ENCODE peak calls at places on chromosomes 4 and X, in seven cellular contexts. L is upper lobe of left lung, U is AG10803, D is WTC11, I is mammary epithelial cell, A is CD14-positive monocyte, J is uterus. G is an unnamed sample.

GRCh38 chr4:184885602-184886001 is 59.8 kb upstream of the ACSL1 start:
- DNase-seq in U (no peak), D (no peak), J (no peak), L (no peak), A (no peak), I (no peak), G (no peak)

GRCh38 chr4:22458112-22458511 is 57.8 kb downstream of the ADGRA3 start:
- DNase-seq in J (no peak), L (no peak), I (peak), A (no peak), U (no peak), D (no peak), G (no peak)

GRCh38 chrX:42680651-42681050 is 97.3 kb downstream of the PPP1R2C start:
- DNase-seq in A (no peak), L (no peak), D (no peak), U (peak), I (no peak), J (no peak), G (no peak)

GRCh38 chrX:48522291-48522690 is 683 bp downstream of the EBP start:
- DNase-seq in J (no peak), D (no peak), U (no peak), I (no peak), A (no peak), L (no peak), G (no peak)

GRCh38 chrX:136067946-136068345 is 79.4 kb upstream of the FHL1 start:
- DNase-seq in A (no peak), U (no peak), D (no peak), I (no peak), L (no peak), J (peak), G (no peak)

GRCh38 chr4:101419324-101420135 is 72.2 kb upstream of the PPP3CA start:
- DNase-seq in J (no peak), I (no peak), D (no peak), U (peak), L (no peak), A (no peak), G (no peak)

GRCh38 chr4:106095408-106095807 is 200.1 kb downstream of the NPNT start:
- DNase-seq in L (no peak), I (no peak), U (peak), J (no peak), D (no peak), A (no peak), G (no peak)

GRCh38 chrX:49250066-49250465 is 14.4 kb downstream of the FOXP3 start:
- DNase-seq in D (no peak), U (no peak), L (no peak), A (no peak), J (no peak), I (no peak), G (no peak)

DNA sequence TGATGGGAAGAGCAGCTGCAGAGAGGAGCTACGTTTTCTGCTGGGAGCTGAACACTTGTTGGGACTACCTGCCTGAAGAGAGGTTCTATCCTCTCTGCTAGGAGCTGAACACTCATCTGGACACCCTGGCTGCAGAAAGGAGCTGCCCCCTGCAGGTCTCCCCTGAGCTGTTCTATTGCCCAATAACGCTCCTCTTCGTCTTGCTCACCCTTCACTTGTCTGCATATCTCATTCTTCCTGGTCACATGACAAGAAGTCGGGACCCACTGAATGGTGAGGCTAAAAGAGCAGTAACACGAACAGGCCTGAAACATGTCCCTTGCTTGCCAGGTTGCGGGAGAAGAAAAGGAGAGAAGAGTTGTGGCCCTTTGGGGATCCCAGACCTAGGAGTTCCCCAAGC is 27.8 kb downstream of the NAA11 start:
- DNase-seq in A (no peak), U (no peak), I (no peak), D (no peak), J (no peak), L (no peak), G (no peak)
- TF ChIP-seq CTCF in A (no peak), U (no peak), I (no peak), D (no peak), J (no peak), L (no peak), G (no peak)

DNA sequence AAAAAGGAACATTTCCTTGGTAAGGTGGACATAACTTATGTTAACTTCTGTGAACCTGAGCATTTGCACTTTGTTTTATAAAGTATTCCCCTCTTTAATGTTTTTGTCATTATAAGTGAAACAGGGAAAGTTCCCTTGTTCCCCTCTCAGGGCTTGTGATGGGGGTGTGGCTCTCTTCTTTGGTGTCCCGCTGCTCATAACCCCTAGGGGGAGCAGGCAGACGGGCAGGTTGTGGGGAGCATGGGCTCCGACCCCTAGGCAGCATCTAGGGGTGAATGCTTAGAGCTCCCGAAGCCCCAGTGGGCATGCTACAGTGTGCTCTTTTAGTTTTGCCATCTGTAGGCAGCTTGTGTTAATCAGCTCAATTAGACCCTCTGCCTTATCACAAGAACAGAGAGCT is 200.4 kb downstream of the DACH2 start:
- DNase-seq in I (no peak), U (no peak), L (no peak), J (no peak), A (no peak), D (peak), G (no peak)
- TF ChIP-seq CTCF in I (no peak), U (no peak), L (no peak), J (no peak), A (no peak), D (peak), G (no peak)

GRCh38 chrX:14630724-14631123 is 101.4 kb downstream of the GLRA2 start:
- DNase-seq in L (no peak), U (peak), D (peak), J (no peak), A (no peak), I (no peak), G (no peak)
- TF ChIP-seq CTCF in L (no peak), U (peak), D (no peak), J (no peak), A (no peak), I (peak), G (no peak)

DNA sequence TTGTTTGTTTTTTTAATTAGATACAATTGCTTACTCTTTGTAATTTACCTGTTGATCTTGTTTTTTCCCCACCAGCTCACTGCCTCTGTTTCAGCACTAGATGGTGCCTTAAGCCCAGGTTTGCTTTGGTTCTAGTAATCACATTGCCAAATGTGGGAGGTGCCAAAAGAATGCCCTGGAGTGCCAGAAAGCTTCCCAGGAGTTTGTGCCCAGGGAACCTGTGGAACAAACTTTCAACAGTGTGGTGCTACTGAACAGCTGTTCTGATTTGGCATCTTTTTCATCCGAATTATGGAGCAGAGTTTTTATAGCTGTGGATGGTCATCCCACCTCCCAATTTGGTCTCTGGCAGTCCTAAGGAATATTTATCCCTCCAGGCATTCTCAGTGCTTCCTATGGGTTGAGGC is 1000.7 kb downstream of the STIM2 start:
- DNase-seq in L (peak), A (no peak), J (no peak), U (peak), D (peak), I (peak), G (no peak)
- TF ChIP-seq CTCF in L (peak), A (no peak), J (no peak), U (peak), D (peak), I (peak), G (no peak)

DNA sequence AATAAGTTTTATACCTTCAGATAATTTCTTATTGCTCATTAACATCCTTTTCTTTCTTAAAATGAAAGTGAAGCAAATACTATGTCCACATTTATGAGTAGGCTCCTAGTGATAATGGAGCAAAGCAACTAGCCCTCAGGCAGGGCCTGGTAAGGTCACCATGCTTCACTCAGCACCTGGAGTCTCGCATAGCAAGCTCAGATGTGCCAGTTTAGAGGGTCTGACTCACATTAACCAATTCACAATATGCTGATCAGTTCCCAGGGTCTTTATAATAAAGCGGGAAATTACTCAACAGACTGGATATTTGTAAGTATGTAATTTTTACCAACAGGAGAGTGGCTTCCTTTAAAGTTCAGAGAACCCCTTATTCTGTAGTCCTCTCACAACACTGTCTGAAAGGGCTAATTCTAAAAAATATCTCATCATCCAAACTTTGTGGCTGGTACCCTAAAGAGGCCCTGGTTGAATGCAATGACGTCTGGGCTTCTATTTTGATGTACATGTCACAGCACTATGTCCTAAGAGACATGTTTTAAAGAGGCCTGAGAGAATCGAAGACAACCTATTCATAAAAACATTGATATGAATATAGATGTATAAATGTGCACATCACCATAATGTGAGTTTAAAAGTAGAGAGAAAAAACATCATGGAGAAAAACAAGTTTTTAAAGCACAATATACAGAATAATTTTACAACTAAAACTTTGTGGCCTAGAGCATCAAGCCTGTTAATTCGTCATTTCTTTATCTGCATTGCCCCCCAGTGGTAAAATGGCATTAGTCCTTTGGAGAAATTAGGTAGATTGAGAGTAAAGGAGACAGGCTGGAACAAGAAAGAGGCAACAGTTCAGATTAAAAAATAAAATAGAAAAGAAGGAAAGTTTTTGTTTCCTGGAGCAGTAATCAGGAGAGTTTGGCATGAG is 44.3 kb downstream of the IL21 start:
- DNase-seq in J (no peak), I (peak), A (no peak), L (no peak), D (no peak), U (peak), G (no peak)
- TF ChIP-seq CTCF in J (peak), I (peak), A (no peak), L (peak), D (peak), U (peak), G (no peak)

GRCh38 chr4:88409206-88409605 is 30.6 kb downstream of the HERC6 start:
- DNase-seq in J (no peak), L (no peak), U (no peak), I (no peak), D (no peak), A (no peak), G (no peak)
- TF ChIP-seq CTCF in J (no peak), L (no peak), U (no peak), I (no peak), D (no peak), A (no peak), G (no peak)

GRCh38 chr4:141652161-141652778 is 15.9 kb downstream of the IL15 start:
- DNase-seq in A (no peak), I (no peak), J (no peak), U (peak), L (no peak), D (no peak), G (no peak)
- TF ChIP-seq CTCF in A (no peak), I (no peak), J (no peak), U (no peak), L (no peak), D (no peak), G (no peak)